ENCODE peak calls at places on chromosomes 6 and 20, in nine cellular contexts. A is astrocyte of the spinal cord, S is bronchial epithelial cell, R is left lung, Y is endodermal cell, T is GM06990, M is IMR-90, B is uterus, I is fibroblast of the aortic adventitia. N is an unnamed sample.

GRCh38 chr6:26284537-26285142 is 80.4 kb upstream of the BTN3A2 start:
- DNase-seq in B (peak), Y (peak), A (peak), T (peak), S (peak), R (peak), I (peak), M (peak), N (peak)

GRCh38 chr20:58634121-58634817 is 16.8 kb upstream of the STX16 start:
- DNase-seq in Y (no peak), R (peak), A (no peak), S (no peak), T (no peak), M (peak), I (no peak), B (peak), N (peak)

GRCh38 chr6:79947191-79948173 is at the start of gene ELOVL4:
- DNase-seq in T (peak), I (peak), S (peak), A (peak), M (peak), B (peak), R (peak), Y (peak), N (peak)

GRCh38 chr20:23454816-23455215 is 2.1 kb upstream of the CST11 start:
- DNase-seq in T (no peak), B (no peak), M (no peak), A (no peak), Y (no peak), R (no peak), I (no peak), S (no peak), N (no peak)

GRCh38 chr6:337782-338464 is 45.6 kb downstream of the DUSP22 start:
- DNase-seq in T (no peak), S (peak), A (no peak), M (peak), Y (no peak), R (no peak), I (no peak), B (no peak), N (no peak)

GRCh38 chr6:18293192-18293904 is 29.0 kb upstream of the DEK start:
- DNase-seq in T (no peak), M (peak), I (no peak), S (peak), Y (no peak), A (peak), B (no peak), R (no peak), N (peak)

GRCh38 chr6:145508107-145508506 is 227.2 kb downstream of the EPM2A start:
- DNase-seq in Y (peak), I (no peak), R (no peak), T (no peak), S (peak), B (no peak), M (no peak), A (no peak), N (no peak)

GRCh38 chr6:92126983-92127382 is 1292.4 kb downstream of the EPHA7 start:
- DNase-seq in Y (peak), M (no peak), A (no peak), R (no peak), I (no peak), S (no peak), T (no peak), B (no peak), N (no peak)

GRCh38 chr6:139964737-139965136 is 590.3 kb upstream of the CITED2 start:
- DNase-seq in A (no peak), S (no peak), R (no peak), I (no peak), T (no peak), B (no peak), Y (no peak), M (no peak), N (no peak)

GRCh38 chr20:45959126-45959525 is 12.9 kb downstream of the ZNF335 start:
- DNase-seq in T (no peak), M (no peak), Y (peak), S (peak), A (no peak), I (no peak), B (no peak), R (peak), N (no peak)

GRCh38 chr6:19070520-19070919 is 683.4 kb downstream of the RNF144B start:
- DNase-seq in I (no peak), A (no peak), B (no peak), Y (no peak), M (no peak), R (no peak), S (no peak), T (no peak), N (no peak)

GRCh38 chr20:51508780-51509179 is 33.7 kb downstream of the NFATC2 start:
- DNase-seq in R (no peak), T (no peak), S (no peak), A (no peak), M (no peak), Y (no peak), B (no peak), I (no peak), N (no peak)

GRCh38 chr20:51505566-51505965 is 37.0 kb downstream of the NFATC2 start:
- DNase-seq in M (no peak), Y (no peak), R (no peak), A (no peak), I (no peak), T (no peak), S (no peak), B (no peak), N (no peak)

GRCh38 chr20:51508158-51508557 is 34.4 kb downstream of the NFATC2 start:
- DNase-seq in Y (no peak), M (no peak), I (no peak), A (no peak), B (no peak), S (no peak), R (no peak), T (no peak), N (no peak)

GRCh38 chr20:51507357-51508036 is 35.0 kb downstream of the NFATC2 start:
- DNase-seq in S (no peak), T (no peak), B (no peak), R (no peak), I (no peak), Y (no peak), A (peak), M (no peak), N (no peak)

GRCh38 chr20:51506527-51507356 is 35.8 kb downstream of the NFATC2 start:
- DNase-seq in B (no peak), I (no peak), T (no peak), Y (peak), R (no peak), M (no peak), S (no peak), A (no peak), N (no peak)
- TF ChIP-seq CTCF in B (no peak), I (no peak), T (no peak), Y (no peak), R (no peak), M (no peak), S (no peak), A (no peak), N (no peak)

GRCh38 chr20:25081065-25081729 is 744 bp downstream of the VSX1 start:
- DNase-seq in A (no peak), R (no peak), B (no peak), S (no peak), M (no peak), I (peak), T (no peak), Y (peak), N (no peak)
- H3K4me3 ChIP-seq in A (no peak), R (no peak), B (no peak), S (no peak), M (no peak), I (no peak), T (no peak), Y (peak), N (no peak)

DNA sequence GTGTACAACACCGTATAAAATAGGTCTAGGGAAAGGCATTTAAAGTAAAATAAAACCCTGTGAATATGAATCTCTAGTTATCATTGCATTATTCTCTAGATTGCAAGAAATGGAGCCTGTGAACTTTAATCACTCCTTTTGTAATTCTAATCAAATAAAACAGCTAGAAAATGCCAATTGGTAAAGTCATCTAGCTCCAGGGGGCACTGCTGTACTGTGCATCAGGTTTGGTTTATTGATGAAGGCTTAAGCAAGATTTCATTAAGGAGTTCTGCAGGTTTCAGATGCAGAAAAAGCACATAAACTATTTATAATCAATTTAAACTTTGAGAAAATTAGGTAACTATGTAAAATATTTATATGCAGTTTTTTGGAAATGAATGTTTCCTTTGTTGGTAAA is 645.0 kb downstream of the PHF3 start:
- DNase-seq in S (peak), M (peak), A (peak), R (no peak), T (no peak), B (no peak), I (peak), Y (peak), N (peak)
- TF ChIP-seq CTCF in S (no peak), M (peak), A (peak), R (peak), T (peak), B (no peak), I (peak), Y (peak), N (peak)

GRCh38 chr6:11428351-11428750 is 109.2 kb upstream of the TMEM170B start:
- DNase-seq in T (no peak), B (no peak), A (no peak), M (no peak), I (no peak), R (no peak), S (no peak), Y (no peak), N (no peak)
- H3K4me3 ChIP-seq in T (no peak), B (no peak), A (no peak), M (no peak), I (no peak), R (no peak), S (no peak), Y (peak), N (no peak)

GRCh38 chr6:55954436-55954835 is 79.0 kb upstream of the BMP5 start:
- DNase-seq in Y (no peak), A (no peak), T (no peak), M (no peak), S (no peak), B (no peak), R (no peak), I (no peak), N (no peak)

GRCh38 chr6:55950071-55950814 is 74.9 kb upstream of the BMP5 start:
- DNase-seq in M (no peak), I (no peak), Y (no peak), B (no peak), R (no peak), T (no peak), A (no peak), S (no peak), N (no peak)

GRCh38 chr6:55957961-55958422 is 82.6 kb upstream of the BMP5 start:
- DNase-seq in B (no peak), R (no peak), A (peak), M (peak), T (no peak), S (no peak), I (peak), Y (no peak), N (peak)

GRCh38 chr6:55955684-55956083 is 80.3 kb upstream of the BMP5 start:
- DNase-seq in R (no peak), T (no peak), M (no peak), B (no peak), I (no peak), Y (no peak), A (no peak), S (no peak), N (no peak)

GRCh38 chr6:55953384-55953783 is 78.0 kb upstream of the BMP5 start:
- DNase-seq in M (peak), T (no peak), Y (no peak), I (peak), S (peak), B (no peak), R (no peak), A (peak), N (peak)
- TF ChIP-seq CTCF in M (peak), T (no peak), Y (peak), I (peak), S (peak), B (no peak), R (no peak), A (peak), N (peak)

N was measured in fibroblast of mammary gland.